ENCODE peak calls at places on chromosomes 16 and 17, in ten cellular contexts. D is tibial nerve; H is body of pancreas; M is heart right ventricle; W is CD8-positive, alpha-beta T cell; F is right atrium auricular region; Z is RWPE1; J is upper lobe of left lung; K is neuronal stem cell; N is PC-3. E is an unnamed sample.

GRCh38 chr16:1414532-1415265 is at the start of gene UNKL:
- DNase-seq in Z (peak; percentile 80), D (peak; percentile 48), W (peak; percentile 89), F (peak; percentile 64), H (peak; percentile 78), N (peak; percentile 41), J (peak; percentile 74), M (peak; percentile 87), K (peak; percentile 70), E (peak; percentile 94)

GRCh38 chr16:84518804-84519341 is 14.4 kb upstream of the MEAK7 start:
- DNase-seq in Z (no peak), N (no peak), M (no peak), F (no peak), J (no peak), D (no peak), H (no peak), K (no peak), W (peak; percentile 79), E (no peak)

GRCh38 chr17:44878627-44879221 is 20.5 kb downstream of the EFTUD2 start:
- DNase-seq in W (no peak), D (peak; percentile 38), M (no peak), K (no peak), J (no peak), N (peak; percentile 65), F (no peak), Z (peak; percentile 54), H (peak; percentile 21), E (no peak)

GRCh38 chr17:77058016-77058415 is 82.8 kb upstream of the SEC14L1 start:
- DNase-seq in D (no peak), M (no peak), H (no peak), N (no peak), Z (no peak), F (no peak), J (no peak), K (no peak), W (no peak), E (no peak)

GRCh38 chr16:53131363-53132071 is 76.7 kb downstream of the CHD9 start:
- DNase-seq in M (peak; percentile 65), F (peak; percentile 82), W (peak; percentile 64), K (no peak), N (peak; percentile 50), D (peak; percentile 40), Z (peak; percentile 57), J (peak; percentile 67), H (peak; percentile 71), E (peak; percentile 83)

GRCh38 chr17:56762988-56763387 is 70.7 kb downstream of the C17orf67 start:
- DNase-seq in K (no peak), Z (no peak), N (no peak), H (no peak), D (no peak), W (no peak), M (no peak), F (no peak), J (no peak), E (no peak)

GRCh38 chr17:7888184-7888920 is at the start of gene CHD3:
- DNase-seq in W (peak; percentile 58), H (peak; percentile 58), M (no peak), K (no peak), D (no peak), N (peak; percentile 71), Z (no peak), F (no peak), J (peak; percentile 76), E (no peak)

GRCh38 chr17:48985436-48986245 is 11.5 kb upstream of the IGF2BP1 start:
- DNase-seq in M (no peak), J (no peak), D (no peak), F (peak; percentile 9), K (no peak), Z (no peak), W (no peak), N (peak; percentile 1), H (no peak), E (no peak)

GRCh38 chr16:19168173-19169080 is at the start of gene SYT17:
- DNase-seq in K (peak; percentile 21), M (peak; percentile 43), W (no peak), D (no peak), H (no peak), N (peak; percentile 21), Z (peak; percentile 35), J (peak; percentile 62), F (no peak), E (peak; percentile 83)

GRCh38 chr17:50459081-50459676 is 9.5 kb downstream of the CHAD start:
- DNase-seq in W (no peak), F (no peak), N (peak; percentile 98), D (no peak), M (no peak), Z (no peak), J (peak; percentile 61), H (no peak), K (no peak), E (no peak)

GRCh38 chr16:82175627-82176026 is 5.6 kb upstream of the MPHOSPH6 start:
- DNase-seq in W (no peak), J (no peak), Z (no peak), N (no peak), K (no peak), F (no peak), H (no peak), M (no peak), D (no peak), E (no peak)

GRCh38 chr17:10631048-10631700 is 25.9 kb downstream of the MYH3 start:
- DNase-seq in N (peak; percentile 29), M (no peak), K (no peak), Z (peak; percentile 33), F (no peak), J (no peak), H (no peak), W (no peak), D (no peak), E (no peak)

GRCh38 chr17:72175787-72176515 is 55.1 kb downstream of the SOX9 start:
- DNase-seq in J (no peak), N (peak; percentile 85), D (no peak), H (peak; percentile 58), K (no peak), F (no peak), Z (peak; percentile 39), W (no peak), M (no peak), E (no peak)

DNA sequence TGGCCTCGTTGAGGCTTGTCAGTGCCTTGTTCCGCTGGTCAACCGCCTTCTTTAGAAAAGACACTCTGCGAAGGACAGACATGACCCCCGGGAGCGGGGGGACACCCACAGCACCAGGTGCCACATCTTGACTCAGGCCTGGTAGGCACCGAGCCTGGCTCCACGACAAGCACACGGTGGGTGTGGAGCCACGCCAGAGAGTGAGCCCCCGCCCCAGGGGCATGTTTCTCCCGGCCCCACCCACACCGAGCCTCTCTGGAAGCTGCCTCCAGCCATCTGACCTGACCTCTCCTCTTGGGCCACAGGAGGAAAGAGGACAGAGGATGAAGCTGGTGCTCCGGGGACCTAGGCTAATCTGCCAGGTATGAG is 4.6 kb downstream of the FAAP100 start:
- DNase-seq in D (no peak), W (no peak), M (no peak), F (no peak), J (no peak), Z (no peak), H (no peak), N (no peak), K (no peak), E (peak; percentile 41)
- H3K27ac ChIP-seq in D (no peak overlapping the region), W (no peak overlapping the region), M (no peak overlapping the region), F (no peak overlapping the region), J (no peak overlapping the region), Z (peak overlapping the region; percentile 52), H (no peak overlapping the region), N (no peak overlapping the region), K (no peak overlapping the region), E (no peak overlapping the region)

GRCh38 chr16:70689970-70690905 is 4.4 kb upstream of the MTSS2 start:
- DNase-seq in F (no peak), D (no peak), H (no peak), N (no peak), Z (no peak), K (no peak), W (no peak), J (no peak), M (peak; percentile 14), E (peak; percentile 35)
- H3K27ac ChIP-seq in F (peak overlapping the region; percentile 85), D (peak overlapping the region; percentile 90), H (no peak overlapping the region), N (no peak overlapping the region), Z (peak overlapping the region; percentile 100), K (no peak overlapping the region), W (no peak overlapping the region), J (peak overlapping the region; percentile 85), M (peak overlapping the region; percentile 94), E (peak overlapping the region; percentile 91)

GRCh38 chr16:88634994-88635670 is 3.2 kb upstream of the IL17C start:
- DNase-seq in K (no peak), W (no peak), D (no peak), J (no peak), H (no peak), M (peak; percentile 16), Z (no peak), N (no peak), F (no peak), E (no peak)

GRCh38 chr16:88632587-88632930 is 5.8 kb upstream of the IL17C start:
- DNase-seq in D (no peak), N (no peak), J (no peak), Z (no peak), F (no peak), M (no peak), K (no peak), W (no peak), H (no peak), E (no peak)

GRCh38 chr16:88634141-88634993 is 4.0 kb upstream of the IL17C start:
- DNase-seq in M (peak; percentile 57), N (no peak), K (peak; percentile 46), H (no peak), J (peak; percentile 57), W (peak; percentile 79), D (no peak), Z (peak; percentile 57), F (no peak), E (peak; percentile 59)

GRCh38 chr16:88631920-88632586 is 6.3 kb upstream of the IL17C start:
- DNase-seq in J (no peak), W (no peak), H (no peak), K (no peak), Z (no peak), M (no peak), F (no peak), N (no peak), D (no peak), E (no peak)

GRCh38 chr16:88633684-88634140 is 4.7 kb upstream of the IL17C start:
- DNase-seq in M (peak; percentile 22), N (no peak), K (no peak), D (no peak), Z (no peak), W (peak; percentile 73), H (peak; percentile 42), J (peak; percentile 49), F (no peak), E (no peak)
- H3K27ac ChIP-seq in M (no peak overlapping the region), N (no peak overlapping the region), K (no peak overlapping the region), D (no peak overlapping the region), Z (peak overlapping the region; percentile 24), W (peak overlapping the region; percentile 50), H (no peak overlapping the region), J (peak overlapping the region; percentile 64), F (no peak overlapping the region), E (no peak overlapping the region)

GRCh38 chr17:9179602-9180001 is 158.3 kb downstream of the NTN1 start:
- DNase-seq in M (no peak), K (no peak), N (no peak), W (no peak), Z (no peak), F (no peak), D (no peak), J (no peak), H (no peak), E (no peak)
- H3K27ac ChIP-seq in M (no peak overlapping the region), K (no peak overlapping the region), N (no peak overlapping the region), W (no peak overlapping the region), Z (no peak overlapping the region), F (no peak overlapping the region), D (no peak overlapping the region), J (no peak overlapping the region), H (no peak overlapping the region), E (no peak overlapping the region)

GRCh38 chr17:29613856-29614255 is 8.9 kb downstream of the CORO6 start:
- DNase-seq in M (no peak), N (no peak), W (no peak), D (no peak), Z (no peak), J (no peak), H (no peak), K (no peak), F (no peak), E (peak; percentile 74)
- H3K27ac ChIP-seq in M (peak overlapping the region; percentile 33), N (no peak overlapping the region), W (no peak overlapping the region), D (no peak overlapping the region), Z (no peak overlapping the region), J (no peak overlapping the region), H (no peak overlapping the region), K (no peak overlapping the region), F (no peak overlapping the region), E (no peak overlapping the region)

E was measured in right cardiac atrium.